ENCODE peak calls at places on chromosomes 6 and 20, in four cellular contexts. F, U, Y and T are unnamed samples.

GRCh38 chr6:150491796-150492142 is 107.9 kb upstream of the PLEKHG1 start:
- DNase-seq in F (no peak), U (no peak), Y (no peak), T (no peak)

GRCh38 chr6:24930386-24930785 is 5.4 kb downstream of the RIPOR2 start:
- DNase-seq in F (no peak), Y (peak; percentile 33), U (no peak), T (peak; percentile 25)

GRCh38 chr20:19090332-19090731 is 122.1 kb upstream of the SLC24A3 start:
- DNase-seq in U (no peak), F (no peak), Y (no peak), T (no peak)

GRCh38 chr20:549720-550496 is 6.3 kb upstream of the CSNK2A1 start:
- DNase-seq in Y (no peak), F (no peak), U (no peak), T (no peak)

GRCh38 chr6:130425532-130425931 is 59.7 kb downstream of the TMEM200A start:
- DNase-seq in F (no peak), Y (no peak), U (no peak), T (no peak)

GRCh38 chr6:21263531-21264287 is 329.8 kb upstream of the SOX4 start:
- DNase-seq in U (no peak), Y (no peak), F (no peak), T (peak; percentile 41)

GRCh38 chr6:6751197-6751596 is 162.7 kb downstream of the LY86 start:
- DNase-seq in Y (no peak), F (no peak), U (no peak), T (no peak)

GRCh38 chr6:138914701-138915100 is 73.4 kb downstream of the REPS1 start:
- DNase-seq in Y (no peak), U (no peak), F (no peak), T (no peak)

GRCh38 chr20:5719861-5720401 is 30.3 kb upstream of the SHLD1 start:
- DNase-seq in Y (no peak), U (no peak), F (no peak), T (peak; percentile 86)

GRCh38 chr20:61846074-61846473 is 219.6 kb downstream of the TAF4 start:
- DNase-seq in Y (no peak), F (no peak), U (no peak), T (no peak)

GRCh38 chr6:106939848-106940247 is 34.7 kb downstream of the CD24 start:
- DNase-seq in U (no peak), Y (no peak), F (no peak), T (no peak)

GRCh38 chr6:127460465-127460864 is 1.3 kb upstream of the KIAA0408 start:
- DNase-seq in Y (no peak), F (no peak), U (no peak), T (no peak)

GRCh38 chr6:149454405-149454848 is 30.4 kb downstream of the ZC3H12D start:
- DNase-seq in U (peak; percentile 98), Y (no peak), F (peak; percentile 88), T (peak; percentile 66)

GRCh38 chr6:128725271-128726233 is 157.4 kb upstream of the LAMA2 start:
- DNase-seq in Y (no peak), U (no peak), F (peak; percentile 32), T (peak; percentile 34)

GRCh38 chr6:92267335-92267734 is 1152.0 kb downstream of the EPHA7 start:
- DNase-seq in U (no peak), Y (no peak), F (no peak), T (no peak)

GRCh38 chr20:51386586-51386985 is 155.9 kb downstream of the NFATC2 start:
- DNase-seq in F (peak; percentile 37), U (peak; percentile 22), Y (no peak), T (no peak)

GRCh38 chr6:130500693-130501092 is 134.9 kb downstream of the TMEM200A start:
- DNase-seq in Y (no peak), U (no peak), F (no peak), T (peak; percentile 67)

GRCh38 chr6:24495516-24495847 is 713 bp downstream of the ALDH5A1 start:
- DNase-seq in F (peak; percentile 32), Y (no peak), U (peak; percentile 83), T (peak; percentile 31)

GRCh38 chr20:44012466-44013226 is 98.0 kb downstream of the TOX2 start:
- DNase-seq in U (no peak), Y (no peak), F (no peak), T (no peak)

GRCh38 chr6:117906905-117907599 is at the start of gene SLC35F1:
- DNase-seq in F (peak; percentile 1), Y (no peak), U (no peak), T (peak; percentile 22)

GRCh38 chr20:4808872-4809271 is 87.2 kb downstream of the PRND start:
- DNase-seq in U (no peak), Y (no peak), F (no peak), T (no peak)

GRCh38 chr6:38784506-38785235 is 69.6 kb downstream of the DNAH8 start:
- DNase-seq in F (no peak), U (no peak), Y (no peak), T (peak; percentile 53)

GRCh38 chr20:34701405-34702085 is 2.6 kb upstream of the TP53INP2 start:
- DNase-seq in U (no peak), F (no peak), Y (no peak), T (no peak)

GRCh38 chr6:18044108-18044783 is 56.8 kb upstream of the KIF13A start:
- DNase-seq in F (no peak), Y (no peak), U (no peak), T (no peak)

GRCh38 chr6:39778581-39779270 is 13.4 kb upstream of the DAAM2 start:
- DNase-seq in F (no peak), Y (no peak), U (no peak), T (no peak)

GRCh38 chr6:149335924-149336323 is 18.4 kb downstream of the TAB2 start:
- DNase-seq in F (peak; percentile 72), U (no peak), Y (peak; percentile 85), T (peak; percentile 70)

GRCh38 chr6:64553414-64553813 is 917.8 kb downstream of the PHF3 start:
- DNase-seq in U (no peak), Y (no peak), F (no peak), T (no peak)

GRCh38 chr20:63125893-63126601 is 89.9 kb downstream of the YTHDF1 start:
- DNase-seq in Y (no peak), U (peak; percentile 47), F (no peak), T (no peak)

GRCh38 chr6:36292170-36292569 is 22.3 kb downstream of the PNPLA1 start:
- DNase-seq in Y (no peak), U (no peak), F (no peak), T (no peak)

GRCh38 chr6:20953019-20953418 is 418.8 kb downstream of the CDKAL1 start:
- DNase-seq in F (no peak), Y (no peak), U (no peak), T (no peak)

GRCh38 chr6:26022166-26022510 is 59.5 kb downstream of the TRIM38 start:
- DNase-seq in F (peak; percentile 74), Y (no peak), U (peak; percentile 89), T (peak; percentile 78)

GRCh38 chr6:46816626-46817025 is 23.4 kb downstream of the MEP1A start:
- DNase-seq in U (no peak), F (no peak), Y (no peak), T (no peak)

GRCh38 chr20:48657426-48658197 is 170.2 kb downstream of the PREX1 start:
- DNase-seq in U (peak; percentile 83), F (peak; percentile 87), Y (peak; percentile 1), T (peak; percentile 69)

GRCh38 chr20:59938696-59939051 is 1.4 kb downstream of the PPP1R3D start:
- DNase-seq in F (no peak), U (peak; percentile 75), Y (no peak), T (no peak)

GRCh38 chr6:122385857-122386256 is 13.6 kb upstream of the HSF2 start:
- DNase-seq in Y (no peak), F (no peak), U (no peak), T (no peak)

GRCh38 chr6:14292119-14292518 is 174.5 kb downstream of the CD83 start:
- DNase-seq in U (no peak), F (peak; percentile 21), Y (no peak), T (no peak)

DNA sequence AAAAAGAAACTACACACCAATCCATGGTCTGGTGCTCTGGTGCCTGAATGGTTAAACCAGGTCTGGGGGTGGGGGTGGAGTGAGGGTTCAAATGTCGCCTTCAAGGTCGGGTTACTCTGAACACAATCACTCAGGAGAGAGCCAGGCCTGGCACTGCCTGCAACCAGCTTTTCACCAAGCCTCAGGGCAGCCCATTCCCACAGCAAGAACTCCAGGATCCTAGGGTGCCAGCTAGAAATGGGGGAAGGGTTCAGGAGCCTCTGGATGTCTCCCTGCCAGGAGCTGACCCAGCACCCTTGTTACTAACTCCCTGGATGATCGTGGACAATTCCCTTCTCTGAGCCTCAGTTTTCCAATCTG is 6.7 kb downstream of the SDC4 start:
- DNase-seq in U (no peak), F (no peak), Y (no peak), T (no peak)
- H3K4me3 ChIP-seq in U (peak overlapping the region; percentile 94), F (no peak overlapping the region), Y (peak overlapping the region; percentile 97), T (no peak overlapping the region)

GRCh38 chr6:166307082-166307980 is 861 bp downstream of the PRR18 start:
- DNase-seq in F (peak; percentile 30), Y (no peak), U (no peak), T (no peak)
- H3K4me3 ChIP-seq in F (peak overlapping the region; percentile 16), Y (peak overlapping the region; percentile 37), U (peak overlapping the region; percentile 54), T (peak overlapping the region; percentile 39)

DNA sequence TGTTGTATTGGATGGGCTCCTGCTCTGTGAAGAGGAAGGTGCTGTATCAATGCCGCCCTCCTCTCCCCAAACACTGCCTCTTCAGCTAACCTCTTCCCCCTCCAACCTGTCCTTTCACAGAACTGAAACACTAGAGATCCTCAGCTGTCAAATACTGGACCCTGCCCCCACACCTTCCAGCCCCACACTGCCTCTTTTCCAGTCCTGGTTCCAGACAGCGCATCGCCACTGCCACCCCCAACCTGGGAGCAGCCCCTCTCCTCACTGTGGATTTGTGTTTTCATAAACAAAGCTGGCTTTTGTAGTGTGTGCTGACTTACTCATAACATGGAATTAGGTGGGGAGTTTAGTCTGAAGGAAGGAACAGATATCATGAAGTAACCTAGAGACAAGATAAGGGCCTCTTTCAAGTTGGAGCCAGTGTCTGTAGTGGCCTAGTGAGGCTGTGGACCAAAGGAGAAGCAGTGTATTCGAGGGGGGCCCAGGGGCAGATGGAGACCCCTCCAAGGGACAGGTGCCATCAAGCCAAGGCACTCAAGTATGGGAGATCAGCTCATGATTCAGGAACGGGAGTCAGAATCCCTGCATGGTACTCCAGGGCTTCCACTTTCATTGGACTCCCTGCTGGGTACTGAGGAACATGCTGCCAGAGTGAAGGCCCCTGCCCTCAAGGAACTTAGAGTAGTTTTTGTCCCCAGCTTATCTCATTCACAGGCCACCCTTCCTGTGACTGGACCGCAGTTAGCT is 2.1 kb downstream of the SCUBE3 start:
- DNase-seq in Y (no peak), F (no peak), U (no peak), T (no peak)
- H3K4me3 ChIP-seq in Y (no peak overlapping the region), F (no peak overlapping the region), U (peak overlapping the region; percentile 60), T (peak overlapping the region; percentile 23)

DNA sequence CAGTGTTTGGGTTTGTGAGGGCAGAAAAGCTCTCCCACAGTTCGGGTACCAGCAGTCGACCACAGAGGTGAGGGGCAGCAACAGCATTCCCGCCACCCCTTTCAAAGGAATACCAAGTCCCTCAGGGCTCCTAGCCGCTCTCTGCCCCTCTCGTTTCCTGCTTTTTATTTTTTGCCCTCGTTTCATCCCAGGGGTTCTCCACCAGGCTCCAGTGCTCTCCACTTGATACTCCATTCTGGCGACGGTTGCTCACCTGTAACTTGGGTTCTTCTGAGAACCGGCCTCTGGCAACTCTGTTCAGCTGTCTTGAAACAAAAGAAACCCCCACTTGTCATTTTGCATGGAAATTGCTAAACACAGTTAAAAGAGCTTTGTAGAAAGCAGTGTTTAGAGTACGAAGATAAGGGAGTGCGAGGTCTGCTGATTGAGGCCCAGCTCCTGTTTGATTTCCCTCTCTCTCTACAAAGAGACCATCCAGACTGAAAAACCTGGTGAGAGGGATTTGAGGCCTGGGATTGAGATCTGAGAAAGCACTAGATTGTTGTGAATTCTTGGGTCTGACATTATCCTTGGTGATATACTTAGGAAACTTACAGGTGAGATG is 28.7 kb downstream of the IGF2R start:
- DNase-seq in Y (no peak), F (no peak), U (no peak), T (no peak)
- H3K4me3 ChIP-seq in Y (no peak overlapping the region), F (no peak overlapping the region), U (no peak overlapping the region), T (no peak overlapping the region)